ENCODE peak calls at places on chromosomes 4 and X, in five cellular contexts. F, R, P, B and L are unnamed samples.

GRCh38 chr4:55183926-55184599 is 58.7 kb upstream of the KDR start:
- DNase-seq in F (no peak), R (no peak), P (no peak), B (peak), L (no peak)

GRCh38 chr4:34202154-34202553 is 2042.2 kb downstream of the ARAP2 start:
- DNase-seq in F (no peak), R (no peak), P (no peak), B (no peak), L (no peak)

GRCh38 chr4:28007693-28008092 is 1147.1 kb downstream of the STIM2 start:
- DNase-seq in F (no peak), R (no peak), P (no peak), B (no peak), L (no peak)

GRCh38 chr4:94127707-94128328 is 79.8 kb upstream of the SMARCAD1 start:
- DNase-seq in F (no peak), R (no peak), P (peak), B (no peak), L (no peak)

GRCh38 chr4:73673286-73673685 is 53.0 kb upstream of the RASSF6 start:
- DNase-seq in F (no peak), R (no peak), P (no peak), B (no peak), L (no peak)

GRCh38 chr4:3306465-3306864 is 13.6 kb downstream of the RGS12 start:
- DNase-seq in F (no peak), R (no peak), P (no peak), B (peak), L (no peak)

GRCh38 chr4:138939960-138940359 is 75.6 kb upstream of the NOCT start:
- DNase-seq in F (no peak), R (no peak), P (no peak), B (no peak), L (no peak)

GRCh38 chrX:154321624-154322023 is 26.0 kb downstream of the TKTL1 start:
- DNase-seq in F (no peak), R (no peak), P (no peak), B (no peak), L (no peak)

GRCh38 chrX:19535481-19535880 is 20.2 kb upstream of the MAP3K15 start:
- DNase-seq in F (no peak), R (no peak), P (no peak), B (no peak), L (no peak)

GRCh38 chr4:3879681-3880594 is 113.8 kb downstream of the ADRA2C start:
- DNase-seq in F (no peak), R (peak), P (peak), B (no peak), L (no peak)

GRCh38 chr4:138182838-138183426 is 59.2 kb downstream of the SLC7A11 start:
- DNase-seq in F (no peak), R (no peak), P (peak), B (no peak), L (no peak)

GRCh38 chrX:68936186-68936585 is 107.4 kb downstream of the EFNB1 start:
- DNase-seq in F (no peak), R (no peak), P (no peak), B (peak), L (no peak)

GRCh38 chr4:168388890-168389289 is 70.3 kb upstream of the DDX60 start:
- DNase-seq in F (no peak), R (no peak), P (no peak), B (no peak), L (no peak)

GRCh38 chrX:13087322-13088154 is 43.1 kb upstream of the FAM9C start:
- DNase-seq in F (no peak), R (peak), P (peak), B (no peak), L (no peak)

GRCh38 chr4:113316879-113317278 is 267.4 kb downstream of the ANK2 start:
- DNase-seq in F (no peak), R (no peak), P (peak), B (no peak), L (no peak)

GRCh38 chr4:34250562-34250961 is 1993.8 kb downstream of the ARAP2 start:
- DNase-seq in F (no peak), R (no peak), P (no peak), B (no peak), L (no peak)

GRCh38 chrX:16786791-16787735 is 797 bp downstream of the TXLNG start:
- DNase-seq in F (peak), R (peak), P (peak), B (peak), L (peak)

GRCh38 chr4:154294951-154295350 is 196.6 kb downstream of the DCHS2 start:
- DNase-seq in F (no peak), R (no peak), P (no peak), B (no peak), L (no peak)

GRCh38 chr4:111937368-111937767 is 207.9 kb upstream of the FAM241A start:
- DNase-seq in F (no peak), R (no peak), P (peak), B (no peak), L (no peak)

GRCh38 chrX:56788229-56788628 is 59.2 kb downstream of the NBDY start:
- DNase-seq in F (no peak), R (no peak), P (no peak), B (no peak), L (no peak)

GRCh38 chr4:3766791-3767561 is 791 bp downstream of the ADRA2C start:
- DNase-seq in F (no peak), R (no peak), P (no peak), B (peak), L (no peak)

GRCh38 chrX:113644426-113644825 is 803.8 kb upstream of the AMOT start:
- DNase-seq in F (no peak), R (no peak), P (no peak), B (no peak), L (no peak)

GRCh38 chr4:110107868-110108267 is 90.5 kb downstream of the ELOVL6 start:
- DNase-seq in F (no peak), R (no peak), P (no peak), B (no peak), L (no peak)

GRCh38 chr4:8702516-8703400 is 110.2 kb downstream of the CPZ start:
- DNase-seq in F (no peak), R (no peak), P (no peak), B (peak), L (no peak)

GRCh38 chrX:103254171-103254824 is 657 bp downstream of the TCEAL8 start:
- DNase-seq in F (no peak), R (no peak), P (peak), B (peak), L (peak)

GRCh38 chrX:134171661-134172587 is 65.1 kb upstream of the CCDC160 start:
- DNase-seq in F (no peak), R (peak), P (peak), B (peak), L (peak)

GRCh38 chrX:78375894-78376293 is 48.5 kb upstream of the CYSLTR1 start:
- DNase-seq in F (no peak), R (no peak), P (no peak), B (no peak), L (no peak)

GRCh38 chr4:147987252-147987651 is 255.4 kb downstream of the ARHGAP10 start:
- DNase-seq in F (no peak), R (no peak), P (no peak), B (no peak), L (no peak)

GRCh38 chr4:47374477-47374876 is 89.0 kb downstream of the COMMD8 start:
- DNase-seq in F (no peak), R (no peak), P (no peak), B (no peak), L (no peak)